ENCODE peak calls at places on chromosomes 7 and 10, in five cellular contexts. One of them, this sample, is unnamed.

GRCh38 chr7:414681-415560 is 104.7 kb downstream of the PDGFA start:
- DNase-seq in COR-L47: no peak
- DNase-seq in astrocyte of the hippocampus: no peak
- DNase-seq in GM19239: no peak
- DNase-seq in cerebellar nuclear complex: no peak
- DNase-seq in this sample: no peak

GRCh38 chr10:132016514-132016913 is 34.8 kb upstream of the BNIP3 start:
- DNase-seq in COR-L47: no peak
- DNase-seq in astrocyte of the hippocampus: no peak
- DNase-seq in GM19239: no peak
- DNase-seq in cerebellar nuclear complex: no peak
- DNase-seq in this sample: no peak

GRCh38 chr10:110843796-110844616 is 27.7 kb upstream of the PDCD4 start:
- DNase-seq in COR-L47: no peak
- DNase-seq in astrocyte of the hippocampus: no peak
- DNase-seq in GM19239: no peak
- DNase-seq in cerebellar nuclear complex: no peak
- DNase-seq in this sample: no peak

GRCh38 chr10:114352653-114353298 is 51.5 kb downstream of the AFAP1L2 start:
- DNase-seq in COR-L47: no peak
- DNase-seq in astrocyte of the hippocampus: no peak
- DNase-seq in GM19239: no peak
- DNase-seq in cerebellar nuclear complex: no peak
- DNase-seq in this sample: no peak

GRCh38 chr10:17234541-17234940 is 6.5 kb downstream of the VIM start:
- DNase-seq in COR-L47: no peak
- DNase-seq in astrocyte of the hippocampus: no peak
- DNase-seq in GM19239: no peak
- DNase-seq in cerebellar nuclear complex: no peak
- DNase-seq in this sample: no peak

GRCh38 chr7:83876593-83876992 is 227.7 kb upstream of the SEMA3E start:
- DNase-seq in COR-L47: no peak
- DNase-seq in astrocyte of the hippocampus: peak
- DNase-seq in GM19239: no peak
- DNase-seq in cerebellar nuclear complex: no peak
- DNase-seq in this sample: no peak

GRCh38 chr7:74283858-74284447 is 5.3 kb upstream of the CLIP2 start:
- DNase-seq in COR-L47: no peak
- DNase-seq in astrocyte of the hippocampus: no peak
- DNase-seq in GM19239: no peak
- DNase-seq in cerebellar nuclear complex: no peak
- DNase-seq in this sample: no peak

GRCh38 chr7:66015440-66016130 is 33.6 kb upstream of the GUSB start:
- DNase-seq in COR-L47: no peak
- DNase-seq in astrocyte of the hippocampus: no peak
- DNase-seq in GM19239: no peak
- DNase-seq in cerebellar nuclear complex: no peak
- DNase-seq in this sample: no peak

GRCh38 chr7:151301471-151302462 is 39.8 kb upstream of the NUB1 start:
- DNase-seq in COR-L47: no peak
- DNase-seq in astrocyte of the hippocampus: no peak
- DNase-seq in GM19239: no peak
- DNase-seq in cerebellar nuclear complex: no peak
- DNase-seq in this sample: no peak

GRCh38 chr7:112414855-112415490 is 35.3 kb upstream of the IFRD1 start:
- DNase-seq in COR-L47: peak
- DNase-seq in astrocyte of the hippocampus: peak
- DNase-seq in GM19239: no peak
- DNase-seq in cerebellar nuclear complex: no peak
- DNase-seq in this sample: peak

GRCh38 chr7:24709585-24710360 is 47.5 kb downstream of the GSDME start:
- DNase-seq in COR-L47: no peak
- DNase-seq in astrocyte of the hippocampus: no peak
- DNase-seq in GM19239: no peak
- DNase-seq in cerebellar nuclear complex: no peak
- DNase-seq in this sample: no peak

GRCh38 chr7:129840757-129841156 is 112.0 kb downstream of the UBE2H start:
- DNase-seq in COR-L47: no peak
- DNase-seq in astrocyte of the hippocampus: peak
- DNase-seq in GM19239: no peak
- DNase-seq in cerebellar nuclear complex: no peak
- DNase-seq in this sample: no peak

GRCh38 chr10:61942997-61943457 is 41.5 kb downstream of the ARID5B start:
- DNase-seq in COR-L47: no peak
- DNase-seq in astrocyte of the hippocampus: peak
- DNase-seq in GM19239: no peak
- DNase-seq in cerebellar nuclear complex: no peak
- DNase-seq in this sample: no peak

GRCh38 chr10:69866688-69867461 is 65.2 kb downstream of the COL13A1 start:
- DNase-seq in COR-L47: no peak
- DNase-seq in astrocyte of the hippocampus: peak
- DNase-seq in GM19239: no peak
- DNase-seq in cerebellar nuclear complex: no peak
- DNase-seq in this sample: no peak

GRCh38 chr7:100585511-100586265 is at the start of gene LRCH4:
- DNase-seq in COR-L47: peak
- DNase-seq in astrocyte of the hippocampus: no peak
- DNase-seq in GM19239: peak
- DNase-seq in cerebellar nuclear complex: no peak
- DNase-seq in this sample: no peak

GRCh38 chr10:110444009-110444347 is 53.7 kb upstream of the DUSP5 start:
- DNase-seq in COR-L47: no peak
- DNase-seq in astrocyte of the hippocampus: no peak
- DNase-seq in GM19239: no peak
- DNase-seq in cerebellar nuclear complex: peak
- DNase-seq in this sample: no peak

GRCh38 chr7:42792841-42793240 is 119.0 kb downstream of the C7orf25 start:
- DNase-seq in COR-L47: no peak
- DNase-seq in astrocyte of the hippocampus: no peak
- DNase-seq in GM19239: no peak
- DNase-seq in cerebellar nuclear complex: no peak
- DNase-seq in this sample: no peak

GRCh38 chr10:3475367-3475766 is 302.8 kb upstream of the PITRM1 start:
- DNase-seq in COR-L47: no peak
- DNase-seq in astrocyte of the hippocampus: no peak
- DNase-seq in GM19239: no peak
- DNase-seq in cerebellar nuclear complex: no peak
- DNase-seq in this sample: no peak

GRCh38 chr7:48414005-48414732 is 242.9 kb downstream of the ABCA13 start:
- DNase-seq in COR-L47: no peak
- DNase-seq in astrocyte of the hippocampus: no peak
- DNase-seq in GM19239: no peak
- DNase-seq in cerebellar nuclear complex: no peak
- DNase-seq in this sample: no peak

GRCh38 chr10:100519321-100520051 is at the start of gene SEC31B:
- DNase-seq in COR-L47: no peak
- DNase-seq in astrocyte of the hippocampus: peak
- DNase-seq in GM19239: no peak
- DNase-seq in cerebellar nuclear complex: no peak
- DNase-seq in this sample: no peak

This sample was measured in NCI-H1436.